ENCODE peak calls at places on chromosomes 12 and 14, in five cellular contexts. Z is B cell, T is neural crest cell, F is lung, U is fibroblast of mammary gland. D is an unnamed sample.

GRCh38 chr12:52575256-52575655 is 1.6 kb upstream of the KRT74 start:
- DNase-seq in Z (no peak), T (no peak), F (no peak), U (no peak), D (no peak)

GRCh38 chr12:31783996-31784645 is 55.3 kb upstream of the AMN1 start:
- DNase-seq in Z (no peak), T (no peak), F (no peak), U (peak), D (no peak)

GRCh38 chr14:91127411-91127810 is 13.5 kb downstream of the DGLUCY start:
- DNase-seq in Z (no peak), T (no peak), F (peak), U (no peak), D (no peak)

GRCh38 chr14:77076118-77076631 is 21.9 kb upstream of the CIPC start:
- DNase-seq in Z (no peak), T (no peak), F (peak), U (peak), D (no peak)

GRCh38 chr12:113248842-113249435 is 27.7 kb downstream of the TPCN1 start:
- DNase-seq in Z (no peak), T (no peak), F (no peak), U (no peak), D (no peak)

GRCh38 chr12:4112290-4112689 is 161.3 kb upstream of the CCND2 start:
- DNase-seq in Z (no peak), T (no peak), F (peak), U (no peak), D (peak)

GRCh38 chr14:80304125-80304766 is 92.9 kb upstream of the DIO2 start:
- DNase-seq in Z (no peak), T (no peak), F (no peak), U (peak), D (no peak)

GRCh38 chr12:48473061-48473460 is 702 bp downstream of the ANP32D start:
- DNase-seq in Z (no peak), T (no peak), F (no peak), U (no peak), D (no peak)

GRCh38 chr14:81834308-81834707 is 300.7 kb upstream of the SEL1L start:
- DNase-seq in Z (no peak), T (no peak), F (no peak), U (no peak), D (no peak)

GRCh38 chr12:105060715-105061378 is 23.4 kb downstream of the ALDH1L2 start:
- DNase-seq in Z (no peak), T (no peak), F (no peak), U (no peak), D (no peak)

GRCh38 chr12:65798903-65799302 is 25.4 kb upstream of the HMGA2 start:
- DNase-seq in Z (no peak), T (no peak), F (no peak), U (no peak), D (no peak)

GRCh38 chr12:46562625-46563228 is 190.2 kb upstream of the SLC38A2 start:
- DNase-seq in Z (no peak), T (no peak), F (no peak), U (peak), D (no peak)

GRCh38 chr14:101808020-101808641 is 46.6 kb downstream of the PPP2R5C start:
- DNase-seq in Z (no peak), T (peak), F (no peak), U (peak), D (no peak)

GRCh38 chr12:57241556-57242310 is 9.3 kb downstream of the STAC3 start:
- DNase-seq in Z (peak), T (no peak), F (no peak), U (no peak), D (no peak)

GRCh38 chr12:116066381-116067230 is 210.9 kb downstream of the MED13L start:
- DNase-seq in Z (peak), T (peak), F (no peak), U (peak), D (peak)

GRCh38 chr12:1474567-1475153 is 119.7 kb downstream of the FBXL14 start:
- DNase-seq in Z (no peak), T (no peak), F (no peak), U (peak), D (no peak)

GRCh38 chr12:51890511-51891171 is 2.7 kb downstream of the ANKRD33 start:
- DNase-seq in Z (no peak), T (no peak), F (no peak), U (no peak), D (no peak)

GRCh38 chr12:53965251-53966069 is 7.5 kb upstream of the HOXC11 start:
- DNase-seq in Z (no peak), T (no peak), F (no peak), U (no peak), D (no peak)

DNA sequence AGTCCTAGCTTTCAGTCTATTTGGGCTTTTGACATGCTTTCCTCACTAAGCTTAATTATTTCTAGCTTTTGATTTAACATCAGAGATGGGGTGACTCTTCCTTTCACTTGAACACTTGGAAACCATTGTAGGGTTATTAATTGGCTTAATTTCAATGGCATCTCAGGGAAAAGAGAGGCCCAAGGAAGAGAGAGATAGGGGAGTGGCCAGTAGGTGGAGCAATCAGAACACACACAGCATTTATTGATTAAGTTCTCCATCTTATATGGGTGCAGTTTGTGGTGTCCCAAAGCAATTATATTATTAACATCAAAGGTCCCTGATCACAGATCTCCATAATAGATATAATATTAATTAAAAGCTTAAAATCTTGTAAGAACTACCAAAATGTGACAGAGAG is 1466.1 kb upstream of the SEL1L start:
- DNase-seq in Z (no peak), T (no peak), F (no peak), U (peak), D (no peak)
- TF ChIP-seq CTCF in Z (no peak), T (peak), F (no peak), U (peak), D (peak)

GRCh38 chr12:92042791-92043531 is 102.7 kb downstream of the BTG1 start:
- DNase-seq in Z (no peak), T (no peak), F (no peak), U (no peak), D (no peak)
- TF ChIP-seq CTCF in Z (no peak), T (no peak), F (no peak), U (no peak), D (no peak)

DNA sequence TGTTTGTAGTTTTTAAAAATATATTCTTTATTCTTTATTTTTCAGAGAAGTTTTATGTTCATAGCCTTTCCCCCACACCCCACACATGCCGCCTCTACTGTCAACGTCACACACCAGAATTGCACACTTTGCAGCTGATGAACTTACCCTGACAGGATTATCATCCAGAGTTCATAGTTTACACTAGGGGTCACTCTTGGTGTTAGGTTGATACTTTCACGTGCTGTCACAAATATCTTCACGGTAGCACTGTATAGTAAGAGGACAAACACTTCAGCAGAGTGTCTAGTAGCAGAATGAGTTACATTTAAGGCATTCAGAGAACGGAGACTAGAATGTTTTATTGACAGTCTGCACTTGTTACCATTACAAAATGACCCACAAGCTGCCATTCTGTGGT is 5.2 kb downstream of the DPPA3 start:
- DNase-seq in Z (peak), T (no peak), F (no peak), U (peak), D (no peak)
- TF ChIP-seq CTCF in Z (no peak), T (no peak), F (no peak), U (no peak), D (peak)

GRCh38 chr14:21802441-21802840 is 128.8 kb upstream of the OR4E1 start:
- DNase-seq in Z (no peak), T (no peak), F (no peak), U (no peak), D (no peak)

GRCh38 chr14:21795456-21795855 is 121.8 kb upstream of the OR4E1 start:
- DNase-seq in Z (no peak), T (no peak), F (no peak), U (no peak), D (no peak)

GRCh38 chr14:21791749-21792148 is 118.1 kb upstream of the OR4E1 start:
- DNase-seq in Z (no peak), T (no peak), F (no peak), U (no peak), D (no peak)

GRCh38 chr14:21796912-21797311 is 123.3 kb upstream of the OR4E1 start:
- DNase-seq in Z (no peak), T (no peak), F (no peak), U (no peak), D (no peak)
- TF ChIP-seq CTCF in Z (no peak), T (no peak), F (no peak), U (no peak), D (no peak)

GRCh38 chr14:104739546-104740516 is 13.1 kb upstream of the SIVA1 start:
- DNase-seq in Z (no peak), T (no peak), F (no peak), U (no peak), D (no peak)
- TF ChIP-seq CTCF in Z (no peak), T (no peak), F (no peak), U (no peak), D (no peak)

GRCh38 chr14:103123634-103124500 is 606 bp downstream of the TNFAIP2 start:
- DNase-seq in Z (no peak), T (no peak), F (peak), U (peak), D (no peak)
- TF ChIP-seq CTCF in Z (no peak), T (peak), F (no peak), U (peak), D (peak)

GRCh38 chr14:39419272-39419671 is 13.0 kb downstream of the FBXO33 start:
- DNase-seq in Z (no peak), T (no peak), F (no peak), U (peak), D (no peak)
- TF ChIP-seq CTCF in Z (no peak), T (no peak), F (no peak), U (peak), D (no peak)

D was measured in GM13977.